ENCODE peak calls at places on chromosome 9, in seven cellular contexts. G, R, N, C, F, U and P are unnamed samples.

GRCh38 chr9:123348317-123348992 is 7.5 kb upstream of the CRB2 start:
- DNase-seq in G (no peak), R (no peak), N (no peak), C (no peak), F (no peak), U (peak; percentile 35), P (no peak)

GRCh38 chr9:115992834-115993233 is 160.8 kb upstream of the PAPPA start:
- DNase-seq in G (no peak), R (no peak), N (no peak), C (no peak), F (no peak), U (no peak), P (no peak)

GRCh38 chr9:131732061-131732526 is 7.8 kb downstream of the RAPGEF1 start:
- DNase-seq in G (no peak), R (no peak), N (no peak), C (no peak), F (no peak), U (no peak), P (no peak)

GRCh38 chr9:86239053-86239770 is 20.2 kb downstream of the C9orf153 start:
- DNase-seq in G (no peak), R (no peak), N (no peak), C (no peak), F (no peak), U (no peak), P (peak; percentile 14)

GRCh38 chr9:105132006-105132405 is 112.4 kb upstream of the SLC44A1 start:
- DNase-seq in G (no peak), R (no peak), N (no peak), C (no peak), F (no peak), U (no peak), P (no peak)

GRCh38 chr9:136728548-136729123 is 14.1 kb downstream of the LCN10 start:
- DNase-seq in G (no peak), R (no peak), N (no peak), C (no peak), F (no peak), U (no peak), P (no peak)

GRCh38 chr9:13083973-13084528 is 195.4 kb downstream of the MPDZ start:
- DNase-seq in G (no peak), R (no peak), N (no peak), C (no peak), F (no peak), U (no peak), P (no peak)

GRCh38 chr9:13128266-13128825 is 151.1 kb downstream of the MPDZ start:
- DNase-seq in G (no peak), R (no peak), N (no peak), C (no peak), F (no peak), U (no peak), P (no peak)

GRCh38 chr9:73753171-73753570 is 601.5 kb downstream of the ANXA1 start:
- DNase-seq in G (no peak), R (no peak), N (no peak), C (no peak), F (no peak), U (no peak), P (no peak)

GRCh38 chr9:124286292-124286931 is 28.7 kb downstream of the NEK6 start:
- DNase-seq in G (peak; percentile 80), R (no peak), N (peak; percentile 77), C (no peak), F (peak; percentile 30), U (peak; percentile 81), P (peak; percentile 37)

GRCh38 chr9:134607971-134608370 is 33.6 kb upstream of the COL5A1 start:
- DNase-seq in G (no peak), R (no peak), N (no peak), C (no peak), F (no peak), U (no peak), P (no peak)

GRCh38 chr9:2234371-2234893 is 219.3 kb downstream of the SMARCA2 start:
- DNase-seq in G (no peak), R (no peak), N (no peak), C (no peak), F (no peak), U (no peak), P (no peak)

GRCh38 chr9:126223798-126224531 is 102.7 kb upstream of the MVB12B start:
- DNase-seq in G (no peak), R (no peak), N (no peak), C (no peak), F (no peak), U (no peak), P (no peak)

GRCh38 chr9:115649991-115650472 is 503.6 kb upstream of the PAPPA start:
- DNase-seq in G (peak; percentile 60), R (no peak), N (no peak), C (peak; percentile 33), F (no peak), U (no peak), P (no peak)

GRCh38 chr9:125829743-125830142 is 82.6 kb downstream of the PBX3 start:
- DNase-seq in G (no peak), R (no peak), N (peak; percentile 41), C (no peak), F (peak; percentile 34), U (peak; percentile 32), P (peak; percentile 71)

GRCh38 chr9:37420271-37421215 is 2.0 kb upstream of the GRHPR start:
- DNase-seq in G (no peak), R (no peak), N (no peak), C (no peak), F (no peak), U (no peak), P (no peak)

GRCh38 chr9:114287001-114287762 is 35.7 kb upstream of the ORM1 start:
- DNase-seq in G (peak; percentile 43), R (no peak), N (no peak), C (no peak), F (no peak), U (no peak), P (no peak)

GRCh38 chr9:20872340-20872977 is 159.0 kb downstream of the HACD4 start:
- DNase-seq in G (no peak), R (no peak), N (no peak), C (no peak), F (no peak), U (no peak), P (no peak)

GRCh38 chr9:10265102-10265708 is 347.6 kb downstream of the PTPRD start:
- DNase-seq in G (no peak), R (no peak), N (no peak), C (no peak), F (no peak), U (no peak), P (no peak)

GRCh38 chr9:89555016-89555415 is 49.8 kb upstream of the GADD45G start:
- DNase-seq in G (no peak), R (no peak), N (no peak), C (no peak), F (no peak), U (no peak), P (no peak)

GRCh38 chr9:88678008-88678407 is 143.0 kb downstream of the NXNL2 start:
- DNase-seq in G (no peak), R (no peak), N (no peak), C (no peak), F (no peak), U (no peak), P (no peak)

GRCh38 chr9:107637421-107638420 is 148.2 kb upstream of the KLF4 start:
- DNase-seq in G (peak; percentile 87), R (peak; percentile 40), N (peak; percentile 8), C (peak; percentile 70), F (no peak), U (peak; percentile 60), P (no peak)

GRCh38 chr9:115328677-115329076 is 210.7 kb upstream of the TNC start:
- DNase-seq in G (no peak), R (no peak), N (no peak), C (no peak), F (no peak), U (no peak), P (no peak)

GRCh38 chr9:121239071-121239470 is 28.9 kb upstream of the GSN start:
- DNase-seq in G (no peak), R (no peak), N (no peak), C (no peak), F (no peak), U (no peak), P (no peak)

GRCh38 chr9:79104951-79105350 is 466.8 kb upstream of the TLE4 start:
- DNase-seq in G (no peak), R (no peak), N (no peak), C (no peak), F (no peak), U (no peak), P (no peak)